ENCODE peak calls at places on chromosomes 7 and 10, in nine cellular contexts. T is testis, X is endothelial cell, M is IMR-90, C is neural progenitor cell, U is OCI-LY7, F is upper lobe of right lung, S is AG10803, B is progenitor cell of endocrine pancreas. Y is an unnamed sample.

GRCh38 chr7:55063633-55064032 is 44.8 kb downstream of the EGFR start:
- DNase-seq in B (no peak), X (no peak), F (no peak), S (peak), C (no peak), U (no peak), M (peak), T (no peak), Y (no peak)

GRCh38 chr10:61621538-61622150 is 41.1 kb upstream of the CABCOCO1 start:
- DNase-seq in B (no peak), F (no peak), M (no peak), U (no peak), S (no peak), T (peak), C (peak), X (no peak), Y (no peak)

GRCh38 chr7:155752756-155753445 is 59.4 kb downstream of the SHH start:
- DNase-seq in F (no peak), B (no peak), T (no peak), U (peak), X (no peak), S (no peak), M (no peak), C (no peak), Y (no peak)

GRCh38 chr7:158121441-158122045 is 466.1 kb downstream of the PTPRN2 start:
- DNase-seq in X (no peak), B (no peak), F (peak), T (no peak), S (no peak), C (no peak), M (no peak), U (no peak), Y (no peak)

GRCh38 chr7:20172736-20173334 is 44.3 kb downstream of the MACC1 start:
- DNase-seq in X (peak), F (peak), S (peak), C (peak), B (peak), T (peak), M (peak), U (peak), Y (peak)

GRCh38 chr7:73606801-73607691 is 17.3 kb downstream of the MLXIPL start:
- DNase-seq in X (peak), B (peak), C (peak), S (no peak), T (peak), F (peak), U (peak), M (peak), Y (peak)

GRCh38 chr10:9510626-9511025 is 1456.1 kb downstream of the GATA3 start:
- DNase-seq in B (no peak), T (no peak), S (no peak), F (no peak), X (no peak), U (no peak), C (no peak), M (no peak), Y (no peak)

GRCh38 chr7:130961128-130961601 is 227.2 kb upstream of the KLF14 start:
- DNase-seq in X (no peak), S (peak), F (no peak), T (no peak), C (no peak), B (no peak), U (peak), M (peak), Y (no peak)

GRCh38 chr10:16741540-16741939 is 75.7 kb downstream of the RSU1 start:
- DNase-seq in X (no peak), T (no peak), C (no peak), U (no peak), M (no peak), F (no peak), B (no peak), S (no peak), Y (no peak)

GRCh38 chr7:57364933-57365710 is 84.9 kb upstream of the ZNF716 start:
- DNase-seq in T (no peak), S (no peak), M (no peak), X (no peak), U (no peak), F (no peak), C (no peak), B (no peak), Y (no peak)

GRCh38 chr10:61592581-61592980 is 70.1 kb upstream of the CABCOCO1 start:
- DNase-seq in M (no peak), U (peak), S (no peak), T (peak), B (no peak), X (peak), F (no peak), C (peak), Y (peak)

GRCh38 chr7:3156508-3156907 is 112.8 kb upstream of the CARD11 start:
- DNase-seq in T (no peak), M (no peak), B (no peak), U (no peak), C (no peak), S (no peak), F (peak), X (no peak), Y (no peak)

GRCh38 chr7:3159039-3159438 is 115.4 kb upstream of the CARD11 start:
- DNase-seq in F (no peak), B (no peak), M (no peak), U (no peak), X (no peak), T (no peak), C (no peak), S (no peak), Y (no peak)

GRCh38 chr7:3157541-3158287 is 114.0 kb upstream of the CARD11 start:
- DNase-seq in M (peak), X (no peak), U (no peak), T (no peak), F (no peak), S (no peak), B (no peak), C (no peak), Y (no peak)

GRCh38 chr7:3159445-3159844 is 115.8 kb upstream of the CARD11 start:
- DNase-seq in F (no peak), C (no peak), B (no peak), S (no peak), M (no peak), X (no peak), T (no peak), U (no peak), Y (no peak)

DNA sequence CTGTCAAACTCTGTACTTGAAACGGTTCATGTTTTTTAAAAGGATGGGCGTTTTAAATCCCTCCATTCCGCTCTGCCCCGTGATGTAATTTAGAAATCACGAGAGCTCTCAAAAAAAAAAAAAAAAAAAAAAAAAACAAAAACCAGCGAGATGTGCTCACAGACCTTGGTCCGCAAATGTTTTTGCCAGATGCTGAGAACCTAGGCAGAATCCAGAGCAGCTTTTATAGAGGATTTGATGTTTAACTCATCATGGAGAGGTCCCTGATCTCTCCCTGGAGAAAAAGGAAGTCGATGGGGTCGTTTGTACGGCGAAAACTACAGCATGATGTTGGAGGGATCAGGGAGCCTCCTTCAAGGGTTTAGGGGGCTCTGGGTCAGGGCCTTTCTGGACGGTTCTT is 114.8 kb upstream of the CARD11 start:
- DNase-seq in B (no peak), C (no peak), S (no peak), F (no peak), X (no peak), T (no peak), U (no peak), M (no peak), Y (no peak)
- TF ChIP-seq CTCF in B (no peak), C (no peak), S (no peak), F (no peak), X (no peak), T (no peak), U (no peak), M (no peak), Y (no peak)

GRCh38 chr10:101658910-101659309 is 36.1 kb downstream of the FBXW4 start:
- DNase-seq in C (no peak), X (no peak), T (no peak), M (no peak), U (no peak), S (no peak), F (no peak), B (no peak), Y (no peak)
- TF ChIP-seq CTCF in C (no peak), X (no peak), T (no peak), M (no peak), U (no peak), S (no peak), F (no peak), B (no peak), Y (no peak)

DNA sequence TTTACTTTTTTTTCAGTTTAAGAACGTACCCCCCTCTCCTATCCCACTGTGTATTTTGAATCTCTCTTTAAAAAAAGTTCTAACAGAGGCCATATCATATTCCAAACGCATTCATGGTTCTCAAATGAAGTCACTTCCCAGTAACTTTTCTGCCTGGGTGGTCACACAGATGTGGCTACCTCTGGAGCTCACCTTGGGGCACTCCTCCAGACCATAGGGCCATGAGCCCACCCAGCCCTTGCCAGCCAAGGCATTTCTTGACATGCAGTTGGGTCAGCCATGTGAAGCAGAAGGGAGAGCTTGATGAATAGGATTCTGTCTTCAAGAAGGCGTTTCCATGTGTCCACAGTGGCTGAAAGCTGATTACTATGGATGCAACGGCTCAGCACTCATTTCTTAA is 239.3 kb downstream of the RAB11FIP2 start:
- DNase-seq in S (no peak), C (no peak), M (no peak), B (no peak), F (no peak), T (no peak), U (no peak), X (no peak), Y (no peak)
- TF ChIP-seq CTCF in S (no peak), C (no peak), M (no peak), B (no peak), F (no peak), T (no peak), U (no peak), X (no peak), Y (no peak)

DNA sequence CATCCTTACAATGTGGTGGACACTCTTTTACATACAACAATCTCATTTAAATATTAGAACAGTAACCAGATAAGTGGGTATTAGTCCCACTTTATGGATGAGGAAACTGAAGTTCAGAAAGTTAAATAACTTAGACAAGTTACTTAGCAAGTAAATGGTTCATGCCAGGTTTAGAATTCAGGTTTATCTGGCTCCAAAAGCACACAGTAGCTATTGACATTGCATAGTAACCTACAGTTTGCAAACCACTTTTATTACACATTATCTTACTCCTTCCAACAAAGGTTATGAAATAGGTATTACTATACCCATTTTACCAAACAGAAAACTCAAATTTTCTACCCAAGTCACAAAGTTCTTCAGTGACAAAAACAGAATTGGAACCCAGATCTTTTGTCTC is 19.7 kb upstream of the NKX2-3 start:
- DNase-seq in F (no peak), B (no peak), M (no peak), C (no peak), U (no peak), X (no peak), S (no peak), T (no peak), Y (no peak)
- TF ChIP-seq CTCF in F (no peak), B (no peak), M (no peak), C (no peak), U (no peak), X (no peak), S (no peak), T (no peak), Y (no peak)

DNA sequence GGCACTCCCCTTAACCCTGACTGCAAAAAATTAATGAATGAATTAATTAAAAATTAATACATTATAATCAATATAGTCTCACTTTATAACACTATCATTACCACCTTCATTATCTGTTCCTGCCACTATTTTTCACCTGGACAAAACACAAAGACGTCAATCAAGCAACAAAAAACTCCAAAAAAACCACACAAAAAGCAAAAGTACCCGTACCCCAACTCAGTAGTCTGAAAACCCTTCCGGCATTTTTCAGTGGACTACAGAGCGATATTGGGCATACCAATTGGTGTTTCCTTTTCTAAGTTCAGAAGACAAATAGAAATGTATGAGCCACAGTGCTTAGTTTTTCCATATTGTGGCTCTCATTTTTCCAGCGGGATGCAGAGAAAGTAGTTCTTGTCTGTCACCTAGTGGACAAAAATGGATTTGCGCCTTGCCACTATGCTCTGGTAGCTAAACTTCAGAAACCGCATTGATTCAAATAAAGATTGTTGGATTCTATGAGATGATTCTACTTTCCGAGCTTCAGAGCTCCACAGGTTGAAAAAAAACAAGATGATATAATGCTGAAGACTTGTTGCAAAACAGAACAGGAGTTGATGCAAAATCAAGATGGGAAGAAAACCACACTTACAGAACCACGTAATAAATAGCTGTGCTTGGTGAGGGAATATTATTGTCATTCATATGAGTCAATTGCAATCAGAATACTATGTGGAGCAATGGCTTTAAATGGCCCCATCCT is 50.6 kb upstream of the ITGB1 start:
- DNase-seq in S (peak), X (peak), C (peak), T (peak), F (no peak), B (peak), U (peak), M (peak), Y (peak)
- TF ChIP-seq CTCF in S (peak), X (peak), C (peak), T (peak), F (peak), B (peak), U (peak), M (peak), Y (peak)

GRCh38 chr10:13102002-13102794 is 2.2 kb downstream of the OPTN start:
- DNase-seq in M (peak), F (no peak), U (no peak), S (peak), T (no peak), C (no peak), B (no peak), X (no peak), Y (no peak)

GRCh38 chr10:13100349-13101294 is 659 bp downstream of the OPTN start:
- DNase-seq in B (no peak), F (peak), X (peak), M (peak), U (no peak), S (peak), C (no peak), T (peak), Y (no peak)

GRCh38 chr10:13099666-13100348 is at the start of gene OPTN:
- DNase-seq in M (peak), F (peak), U (peak), B (peak), C (peak), T (peak), X (peak), S (peak), Y (peak)

GRCh38 chr10:13095929-13096328 is 4.0 kb upstream of the OPTN start:
- DNase-seq in U (no peak), C (no peak), T (no peak), F (no peak), X (no peak), B (no peak), S (no peak), M (no peak), Y (no peak)

GRCh38 chr10:13099144-13099665 is 758 bp upstream of the OPTN start:
- DNase-seq in T (peak), B (no peak), C (peak), S (peak), U (peak), F (no peak), M (peak), X (peak), Y (peak)
- TF ChIP-seq CTCF in T (no peak), B (no peak), C (peak), S (peak), U (peak), F (no peak), M (peak), X (no peak), Y (no peak)